ENCODE peak calls at places on chromosome 12, in seven cellular contexts. One of them, this sample, is unnamed.

GRCh38 chr12:102462386-102462785 is 18.0 kb downstream of the IGF1 start:
- DNase-seq in GM19239: no peak
- DNase-seq in activated CD4-positive, alpha-beta T cell treated with anti-CD3 and anti-CD28 coated beads for 1 hour: no peak
- DNase-seq in activated gamma-delta T cell: no peak
- DNase-seq in Calu3: no peak
- DNase-seq in ELR: no peak
- DNase-seq in stimulated activated CD4-positive, alpha-beta T cell treated with anti-CD3 and anti-CD28 coated beads, Interleukin-12 subunit alpha, Interleukin-12 subunit beta, amount 100 ng/mL, for 4 hours: no peak
- DNase-seq in this sample: no peak

GRCh38 chr12:76311796-76312195 is 36.4 kb downstream of the BBS10 start:
- DNase-seq in Calu3: no peak
- DNase-seq in activated gamma-delta T cell: no peak
- DNase-seq in GM19239: no peak
- DNase-seq in activated CD4-positive, alpha-beta T cell treated with anti-CD3 and anti-CD28 coated beads for 1 hour: no peak
- DNase-seq in stimulated activated CD4-positive, alpha-beta T cell treated with anti-CD3 and anti-CD28 coated beads, Interleukin-12 subunit alpha, Interleukin-12 subunit beta, amount 100 ng/mL, for 4 hours: no peak
- DNase-seq in ELR: peak
- DNase-seq in this sample: no peak

GRCh38 chr12:68613209-68613904 is 2.7 kb downstream of the RAP1B start:
- DNase-seq in stimulated activated CD4-positive, alpha-beta T cell treated with anti-CD3 and anti-CD28 coated beads, Interleukin-12 subunit alpha, Interleukin-12 subunit beta, amount 100 ng/mL, for 4 hours: peak
- DNase-seq in ELR: no peak
- DNase-seq in Calu3: no peak
- DNase-seq in activated gamma-delta T cell: no peak
- DNase-seq in GM19239: no peak
- DNase-seq in activated CD4-positive, alpha-beta T cell treated with anti-CD3 and anti-CD28 coated beads for 1 hour: peak
- DNase-seq in this sample: no peak

GRCh38 chr12:24039113-24039525 is 89.6 kb upstream of the SOX5 start:
- DNase-seq in activated CD4-positive, alpha-beta T cell treated with anti-CD3 and anti-CD28 coated beads for 1 hour: no peak
- DNase-seq in ELR: peak
- DNase-seq in Calu3: no peak
- DNase-seq in GM19239: no peak
- DNase-seq in stimulated activated CD4-positive, alpha-beta T cell treated with anti-CD3 and anti-CD28 coated beads, Interleukin-12 subunit alpha, Interleukin-12 subunit beta, amount 100 ng/mL, for 4 hours: no peak
- DNase-seq in activated gamma-delta T cell: no peak
- DNase-seq in this sample: no peak

GRCh38 chr12:113270709-113271009 is 49.4 kb downstream of the TPCN1 start:
- DNase-seq in stimulated activated CD4-positive, alpha-beta T cell treated with anti-CD3 and anti-CD28 coated beads, Interleukin-12 subunit alpha, Interleukin-12 subunit beta, amount 100 ng/mL, for 4 hours: no peak
- DNase-seq in GM19239: no peak
- DNase-seq in ELR: no peak
- DNase-seq in activated CD4-positive, alpha-beta T cell treated with anti-CD3 and anti-CD28 coated beads for 1 hour: no peak
- DNase-seq in activated gamma-delta T cell: no peak
- DNase-seq in Calu3: no peak
- DNase-seq in this sample: no peak

GRCh38 chr12:70646850-70647249 is 9.6 kb upstream of the PTPRB start:
- DNase-seq in stimulated activated CD4-positive, alpha-beta T cell treated with anti-CD3 and anti-CD28 coated beads, Interleukin-12 subunit alpha, Interleukin-12 subunit beta, amount 100 ng/mL, for 4 hours: no peak
- DNase-seq in Calu3: no peak
- DNase-seq in activated CD4-positive, alpha-beta T cell treated with anti-CD3 and anti-CD28 coated beads for 1 hour: no peak
- DNase-seq in ELR: peak
- DNase-seq in activated gamma-delta T cell: no peak
- DNase-seq in GM19239: no peak
- DNase-seq in this sample: no peak

GRCh38 chr12:107475900-107476299 is 209.7 kb upstream of the PWP1 start:
- DNase-seq in activated gamma-delta T cell: no peak
- DNase-seq in ELR: no peak
- DNase-seq in GM19239: no peak
- DNase-seq in stimulated activated CD4-positive, alpha-beta T cell treated with anti-CD3 and anti-CD28 coated beads, Interleukin-12 subunit alpha, Interleukin-12 subunit beta, amount 100 ng/mL, for 4 hours: no peak
- DNase-seq in activated CD4-positive, alpha-beta T cell treated with anti-CD3 and anti-CD28 coated beads for 1 hour: no peak
- DNase-seq in Calu3: no peak
- DNase-seq in this sample: no peak

GRCh38 chr12:30794020-30794419 is 39.3 kb upstream of the CAPRIN2 start:
- DNase-seq in ELR: no peak
- DNase-seq in stimulated activated CD4-positive, alpha-beta T cell treated with anti-CD3 and anti-CD28 coated beads, Interleukin-12 subunit alpha, Interleukin-12 subunit beta, amount 100 ng/mL, for 4 hours: no peak
- DNase-seq in Calu3: no peak
- DNase-seq in GM19239: no peak
- DNase-seq in activated CD4-positive, alpha-beta T cell treated with anti-CD3 and anti-CD28 coated beads for 1 hour: no peak
- DNase-seq in activated gamma-delta T cell: no peak
- DNase-seq in this sample: no peak

GRCh38 chr12:125228519-125229260 is 163.5 kb downstream of the AACS start:
- DNase-seq in Calu3: no peak
- DNase-seq in activated CD4-positive, alpha-beta T cell treated with anti-CD3 and anti-CD28 coated beads for 1 hour: no peak
- DNase-seq in stimulated activated CD4-positive, alpha-beta T cell treated with anti-CD3 and anti-CD28 coated beads, Interleukin-12 subunit alpha, Interleukin-12 subunit beta, amount 100 ng/mL, for 4 hours: no peak
- DNase-seq in ELR: no peak
- DNase-seq in activated gamma-delta T cell: no peak
- DNase-seq in GM19239: no peak
- DNase-seq in this sample: peak

GRCh38 chr12:106030210-106031175 is 108.3 kb downstream of the NUAK1 start:
- DNase-seq in Calu3: peak
- DNase-seq in activated CD4-positive, alpha-beta T cell treated with anti-CD3 and anti-CD28 coated beads for 1 hour: no peak
- DNase-seq in activated gamma-delta T cell: no peak
- DNase-seq in ELR: peak
- DNase-seq in GM19239: no peak
- DNase-seq in stimulated activated CD4-positive, alpha-beta T cell treated with anti-CD3 and anti-CD28 coated beads, Interleukin-12 subunit alpha, Interleukin-12 subunit beta, amount 100 ng/mL, for 4 hours: no peak
- DNase-seq in this sample: no peak

GRCh38 chr12:39314547-39314946 is 128.4 kb downstream of the KIF21A start:
- DNase-seq in Calu3: no peak
- DNase-seq in activated gamma-delta T cell: no peak
- DNase-seq in GM19239: no peak
- DNase-seq in activated CD4-positive, alpha-beta T cell treated with anti-CD3 and anti-CD28 coated beads for 1 hour: no peak
- DNase-seq in ELR: no peak
- DNase-seq in stimulated activated CD4-positive, alpha-beta T cell treated with anti-CD3 and anti-CD28 coated beads, Interleukin-12 subunit alpha, Interleukin-12 subunit beta, amount 100 ng/mL, for 4 hours: no peak
- DNase-seq in this sample: no peak

GRCh38 chr12:1507308-1507707 is 87.1 kb downstream of the FBXL14 start:
- DNase-seq in ELR: no peak
- DNase-seq in stimulated activated CD4-positive, alpha-beta T cell treated with anti-CD3 and anti-CD28 coated beads, Interleukin-12 subunit alpha, Interleukin-12 subunit beta, amount 100 ng/mL, for 4 hours: no peak
- DNase-seq in activated CD4-positive, alpha-beta T cell treated with anti-CD3 and anti-CD28 coated beads for 1 hour: no peak
- DNase-seq in Calu3: no peak
- DNase-seq in activated gamma-delta T cell: no peak
- DNase-seq in GM19239: no peak
- DNase-seq in this sample: peak

GRCh38 chr12:27542628-27543027 is 18.6 kb downstream of the PPFIBP1 start:
- DNase-seq in Calu3: no peak
- DNase-seq in ELR: peak
- DNase-seq in GM19239: no peak
- DNase-seq in stimulated activated CD4-positive, alpha-beta T cell treated with anti-CD3 and anti-CD28 coated beads, Interleukin-12 subunit alpha, Interleukin-12 subunit beta, amount 100 ng/mL, for 4 hours: no peak
- DNase-seq in activated gamma-delta T cell: no peak
- DNase-seq in activated CD4-positive, alpha-beta T cell treated with anti-CD3 and anti-CD28 coated beads for 1 hour: no peak
- DNase-seq in this sample: no peak

GRCh38 chr12:103160622-103161021 is 203.1 kb downstream of the ASCL1 start:
- DNase-seq in stimulated activated CD4-positive, alpha-beta T cell treated with anti-CD3 and anti-CD28 coated beads, Interleukin-12 subunit alpha, Interleukin-12 subunit beta, amount 100 ng/mL, for 4 hours: no peak
- DNase-seq in GM19239: no peak
- DNase-seq in ELR: no peak
- DNase-seq in activated CD4-positive, alpha-beta T cell treated with anti-CD3 and anti-CD28 coated beads for 1 hour: no peak
- DNase-seq in Calu3: no peak
- DNase-seq in activated gamma-delta T cell: no peak
- DNase-seq in this sample: no peak

GRCh38 chr12:77993658-77994057 is 163.0 kb downstream of the NAV3 start:
- DNase-seq in Calu3: no peak
- DNase-seq in activated CD4-positive, alpha-beta T cell treated with anti-CD3 and anti-CD28 coated beads for 1 hour: no peak
- DNase-seq in activated gamma-delta T cell: no peak
- DNase-seq in stimulated activated CD4-positive, alpha-beta T cell treated with anti-CD3 and anti-CD28 coated beads, Interleukin-12 subunit alpha, Interleukin-12 subunit beta, amount 100 ng/mL, for 4 hours: no peak
- DNase-seq in ELR: no peak
- DNase-seq in GM19239: no peak
- DNase-seq in this sample: no peak

GRCh38 chr12:105382771-105383632 is 52.5 kb downstream of the C12orf75 start:
- DNase-seq in GM19239: peak
- DNase-seq in activated gamma-delta T cell: no peak
- DNase-seq in activated CD4-positive, alpha-beta T cell treated with anti-CD3 and anti-CD28 coated beads for 1 hour: no peak
- DNase-seq in stimulated activated CD4-positive, alpha-beta T cell treated with anti-CD3 and anti-CD28 coated beads, Interleukin-12 subunit alpha, Interleukin-12 subunit beta, amount 100 ng/mL, for 4 hours: no peak
- DNase-seq in ELR: peak
- DNase-seq in Calu3: peak
- DNase-seq in this sample: peak

GRCh38 chr12:10641735-10642500 is 28.5 kb upstream of the MAGOHB start:
- DNase-seq in activated CD4-positive, alpha-beta T cell treated with anti-CD3 and anti-CD28 coated beads for 1 hour: no peak
- DNase-seq in activated gamma-delta T cell: no peak
- DNase-seq in ELR: peak
- DNase-seq in stimulated activated CD4-positive, alpha-beta T cell treated with anti-CD3 and anti-CD28 coated beads, Interleukin-12 subunit alpha, Interleukin-12 subunit beta, amount 100 ng/mL, for 4 hours: no peak
- DNase-seq in Calu3: no peak
- DNase-seq in GM19239: no peak
- DNase-seq in this sample: no peak

GRCh38 chr12:122023339-122024131 is 1.9 kb downstream of the BCL7A start:
- DNase-seq in activated gamma-delta T cell: no peak
- DNase-seq in activated CD4-positive, alpha-beta T cell treated with anti-CD3 and anti-CD28 coated beads for 1 hour: no peak
- DNase-seq in Calu3: peak
- DNase-seq in GM19239: no peak
- DNase-seq in ELR: peak
- DNase-seq in stimulated activated CD4-positive, alpha-beta T cell treated with anti-CD3 and anti-CD28 coated beads, Interleukin-12 subunit alpha, Interleukin-12 subunit beta, amount 100 ng/mL, for 4 hours: no peak
- DNase-seq in this sample: peak

GRCh38 chr12:67517181-67517887 is 131.2 kb upstream of the DYRK2 start:
- DNase-seq in GM19239: no peak
- DNase-seq in activated CD4-positive, alpha-beta T cell treated with anti-CD3 and anti-CD28 coated beads for 1 hour: no peak
- DNase-seq in activated gamma-delta T cell: no peak
- DNase-seq in stimulated activated CD4-positive, alpha-beta T cell treated with anti-CD3 and anti-CD28 coated beads, Interleukin-12 subunit alpha, Interleukin-12 subunit beta, amount 100 ng/mL, for 4 hours: no peak
- DNase-seq in ELR: peak
- DNase-seq in Calu3: peak
- DNase-seq in this sample: no peak

GRCh38 chr12:29148065-29148957 is 767 bp upstream of the FAR2 start:
- DNase-seq in Calu3: peak
- DNase-seq in activated CD4-positive, alpha-beta T cell treated with anti-CD3 and anti-CD28 coated beads for 1 hour: no peak
- DNase-seq in GM19239: no peak
- DNase-seq in stimulated activated CD4-positive, alpha-beta T cell treated with anti-CD3 and anti-CD28 coated beads, Interleukin-12 subunit alpha, Interleukin-12 subunit beta, amount 100 ng/mL, for 4 hours: no peak
- DNase-seq in activated gamma-delta T cell: no peak
- DNase-seq in ELR: no peak
- DNase-seq in this sample: peak

GRCh38 chr12:104673294-104674062 is 216.7 kb downstream of the CHST11 start:
- DNase-seq in activated gamma-delta T cell: no peak
- DNase-seq in ELR: no peak
- DNase-seq in stimulated activated CD4-positive, alpha-beta T cell treated with anti-CD3 and anti-CD28 coated beads, Interleukin-12 subunit alpha, Interleukin-12 subunit beta, amount 100 ng/mL, for 4 hours: no peak
- DNase-seq in Calu3: no peak
- DNase-seq in activated CD4-positive, alpha-beta T cell treated with anti-CD3 and anti-CD28 coated beads for 1 hour: no peak
- DNase-seq in GM19239: no peak
- DNase-seq in this sample: no peak

GRCh38 chr12:54442071-54442470 is 23.0 kb upstream of the ITGA5 start:
- DNase-seq in activated CD4-positive, alpha-beta T cell treated with anti-CD3 and anti-CD28 coated beads for 1 hour: no peak
- DNase-seq in stimulated activated CD4-positive, alpha-beta T cell treated with anti-CD3 and anti-CD28 coated beads, Interleukin-12 subunit alpha, Interleukin-12 subunit beta, amount 100 ng/mL, for 4 hours: no peak
- DNase-seq in GM19239: no peak
- DNase-seq in ELR: no peak
- DNase-seq in activated gamma-delta T cell: no peak
- DNase-seq in Calu3: no peak
- DNase-seq in this sample: no peak

GRCh38 chr12:26369588-26369987 is 174.2 kb downstream of the SSPN start:
- DNase-seq in GM19239: no peak
- DNase-seq in ELR: peak
- DNase-seq in Calu3: no peak
- DNase-seq in stimulated activated CD4-positive, alpha-beta T cell treated with anti-CD3 and anti-CD28 coated beads, Interleukin-12 subunit alpha, Interleukin-12 subunit beta, amount 100 ng/mL, for 4 hours: no peak
- DNase-seq in activated CD4-positive, alpha-beta T cell treated with anti-CD3 and anti-CD28 coated beads for 1 hour: no peak
- DNase-seq in activated gamma-delta T cell: no peak
- DNase-seq in this sample: peak

GRCh38 chr12:143964-144649 is 69.8 kb downstream of the SLC6A12 start:
- DNase-seq in Calu3: peak
- DNase-seq in activated gamma-delta T cell: no peak
- DNase-seq in activated CD4-positive, alpha-beta T cell treated with anti-CD3 and anti-CD28 coated beads for 1 hour: no peak
- DNase-seq in GM19239: no peak
- DNase-seq in stimulated activated CD4-positive, alpha-beta T cell treated with anti-CD3 and anti-CD28 coated beads, Interleukin-12 subunit alpha, Interleukin-12 subunit beta, amount 100 ng/mL, for 4 hours: no peak
- DNase-seq in ELR: no peak
- DNase-seq in this sample: no peak

GRCh38 chr12:24425601-24425970 is 476.1 kb upstream of the SOX5 start:
- DNase-seq in stimulated activated CD4-positive, alpha-beta T cell treated with anti-CD3 and anti-CD28 coated beads, Interleukin-12 subunit alpha, Interleukin-12 subunit beta, amount 100 ng/mL, for 4 hours: no peak
- DNase-seq in activated gamma-delta T cell: no peak
- DNase-seq in ELR: peak
- DNase-seq in activated CD4-positive, alpha-beta T cell treated with anti-CD3 and anti-CD28 coated beads for 1 hour: no peak
- DNase-seq in GM19239: no peak
- DNase-seq in Calu3: no peak
- DNase-seq in this sample: no peak

GRCh38 chr12:47863467-47863866 is 41.3 kb downstream of the VDR start:
- DNase-seq in activated gamma-delta T cell: no peak
- DNase-seq in activated CD4-positive, alpha-beta T cell treated with anti-CD3 and anti-CD28 coated beads for 1 hour: no peak
- DNase-seq in ELR: no peak
- DNase-seq in Calu3: no peak
- DNase-seq in stimulated activated CD4-positive, alpha-beta T cell treated with anti-CD3 and anti-CD28 coated beads, Interleukin-12 subunit alpha, Interleukin-12 subunit beta, amount 100 ng/mL, for 4 hours: no peak
- DNase-seq in GM19239: no peak
- DNase-seq in this sample: no peak

GRCh38 chr12:6319446-6319845 is 9.0 kb downstream of the PLEKHG6 start:
- DNase-seq in ELR: no peak
- DNase-seq in stimulated activated CD4-positive, alpha-beta T cell treated with anti-CD3 and anti-CD28 coated beads, Interleukin-12 subunit alpha, Interleukin-12 subunit beta, amount 100 ng/mL, for 4 hours: no peak
- DNase-seq in activated gamma-delta T cell: no peak
- DNase-seq in activated CD4-positive, alpha-beta T cell treated with anti-CD3 and anti-CD28 coated beads for 1 hour: no peak
- DNase-seq in Calu3: no peak
- DNase-seq in GM19239: no peak
- DNase-seq in this sample: no peak

GRCh38 chr12:91380651-91381050 is 198.0 kb upstream of the DCN start:
- DNase-seq in Calu3: no peak
- DNase-seq in stimulated activated CD4-positive, alpha-beta T cell treated with anti-CD3 and anti-CD28 coated beads, Interleukin-12 subunit alpha, Interleukin-12 subunit beta, amount 100 ng/mL, for 4 hours: no peak
- DNase-seq in activated gamma-delta T cell: no peak
- DNase-seq in GM19239: no peak
- DNase-seq in ELR: no peak
- DNase-seq in activated CD4-positive, alpha-beta T cell treated with anti-CD3 and anti-CD28 coated beads for 1 hour: no peak
- DNase-seq in this sample: no peak

GRCh38 chr12:16454481-16454880 is 107.0 kb downstream of the MGST1 start:
- DNase-seq in ELR: peak
- DNase-seq in Calu3: no peak
- DNase-seq in stimulated activated CD4-positive, alpha-beta T cell treated with anti-CD3 and anti-CD28 coated beads, Interleukin-12 subunit alpha, Interleukin-12 subunit beta, amount 100 ng/mL, for 4 hours: no peak
- DNase-seq in activated CD4-positive, alpha-beta T cell treated with anti-CD3 and anti-CD28 coated beads for 1 hour: no peak
- DNase-seq in GM19239: no peak
- DNase-seq in activated gamma-delta T cell: no peak
- DNase-seq in this sample: no peak

GRCh38 chr12:8947737-8948136 is 1.7 kb downstream of the M6PR start:
- DNase-seq in ELR: peak
- DNase-seq in activated gamma-delta T cell: no peak
- DNase-seq in activated CD4-positive, alpha-beta T cell treated with anti-CD3 and anti-CD28 coated beads for 1 hour: no peak
- DNase-seq in stimulated activated CD4-positive, alpha-beta T cell treated with anti-CD3 and anti-CD28 coated beads, Interleukin-12 subunit alpha, Interleukin-12 subunit beta, amount 100 ng/mL, for 4 hours: no peak
- DNase-seq in Calu3: no peak
- DNase-seq in GM19239: no peak
- DNase-seq in this sample: no peak

GRCh38 chr12:182381-182883 is 31.5 kb downstream of the SLC6A12 start:
- DNase-seq in GM19239: no peak
- DNase-seq in Calu3: no peak
- DNase-seq in stimulated activated CD4-positive, alpha-beta T cell treated with anti-CD3 and anti-CD28 coated beads, Interleukin-12 subunit alpha, Interleukin-12 subunit beta, amount 100 ng/mL, for 4 hours: no peak
- DNase-seq in activated CD4-positive, alpha-beta T cell treated with anti-CD3 and anti-CD28 coated beads for 1 hour: no peak
- DNase-seq in activated gamma-delta T cell: no peak
- DNase-seq in ELR: peak
- DNase-seq in this sample: peak

GRCh38 chr12:105955608-105955931 is 183.2 kb downstream of the NUAK1 start:
- DNase-seq in activated gamma-delta T cell: no peak
- DNase-seq in activated CD4-positive, alpha-beta T cell treated with anti-CD3 and anti-CD28 coated beads for 1 hour: no peak
- DNase-seq in GM19239: no peak
- DNase-seq in ELR: no peak
- DNase-seq in Calu3: no peak
- DNase-seq in stimulated activated CD4-positive, alpha-beta T cell treated with anti-CD3 and anti-CD28 coated beads, Interleukin-12 subunit alpha, Interleukin-12 subunit beta, amount 100 ng/mL, for 4 hours: no peak
- DNase-seq in this sample: no peak

This sample was measured in H7.